ENCODE peak calls at places on chromosomes 3 and 15, in five cellular contexts. G is transverse colon, C is Right ventricle myocardium superior, Y is HL-60, T is activated gamma-delta T cell treated with Interleukin-2 at 50 U/mL for 16 hours. A is an unnamed sample.
A peak's percentile ranks its signal among the peaks of the same experiment; 100 is the strongest.

GRCh38 chr3:101170806-101171558 is 149.4 kb downstream of the IMPG2 start:
- DNase-seq in G (no peak), C (no peak), Y (no peak), T (no peak), A (no peak)

GRCh38 chr3:71066849-71067261 is 516.7 kb downstream of the FOXP1 start:
- DNase-seq in G (no peak), C (no peak), Y (peak; percentile 83), T (no peak), A (peak; percentile 48)

GRCh38 chr3:159326998-159327397 is 525.1 kb downstream of the MFSD1 start:
- DNase-seq in G (no peak), C (no peak), Y (no peak), T (no peak), A (no peak)

GRCh38 chr3:127452321-127452821 is 138.2 kb downstream of the TPRA1 start:
- DNase-seq in G (no peak), C (no peak), Y (no peak), T (no peak), A (no peak)

GRCh38 chr3:86969500-86970189 is 21.3 kb downstream of the VGLL3 start:
- DNase-seq in G (no peak), C (no peak), Y (peak; percentile 33), T (no peak), A (no peak)

GRCh38 chr3:127087441-127087840 is 104.5 kb downstream of the PLXNA1 start:
- DNase-seq in G (no peak), C (no peak), Y (no peak), T (no peak), A (no peak)

GRCh38 chr15:60591491-60592385 is 112.8 kb upstream of the ICE2 start:
- DNase-seq in G (peak; percentile 33), C (peak; percentile 72), Y (no peak), T (peak; percentile 41), A (no peak)

GRCh38 chr3:53257465-53257864 is 1.6 kb upstream of the TKT start:
- DNase-seq in G (no peak), C (no peak), Y (no peak), T (no peak), A (no peak)

GRCh38 chr3:16839271-16840110 is 45.3 kb upstream of the PLCL2 start:
- DNase-seq in G (no peak), C (no peak), Y (no peak), T (no peak), A (no peak)

GRCh38 chr15:72809329-72809728 is 25.8 kb upstream of the ADPGK start:
- DNase-seq in G (no peak), C (no peak), Y (no peak), T (peak; percentile 31), A (no peak)

GRCh38 chr3:185900228-185900627 is 37.6 kb downstream of the TRA2B start:
- DNase-seq in G (peak; percentile 10), C (no peak), Y (no peak), T (no peak), A (no peak)

GRCh38 chr3:195847061-195847950 is 35.6 kb upstream of the MUC4 start:
- DNase-seq in G (peak; percentile 45), C (no peak), Y (no peak), T (no peak), A (no peak)

GRCh38 chr15:71237456-71238188 is 122.4 kb downstream of the THSD4 start:
- DNase-seq in G (peak; percentile 88), C (peak; percentile 83), Y (no peak), T (no peak), A (no peak)

A was measured in stimulated activated CD4-positive, alpha-beta T cell treated with anti-CD3 and anti-CD28 coated beads, Interleukin-15, amount 100 ng/mL, for 48 hours.